ENCODE peak calls at places on chromosomes 2 and 18, in seven cellular contexts. D, Q, G, N, O, R and T are unnamed samples.

GRCh38 chr2:133497261-133497893 is 70.9 kb downstream of the NCKAP5 start:
- DNase-seq in R (no peak), G (no peak), D (no peak), Q (peak), O (no peak), N (no peak), T (no peak)

GRCh38 chr2:105239924-105240323 is 1.6 kb upstream of the GPR45 start:
- DNase-seq in Q (no peak), G (no peak), O (no peak), R (peak), N (no peak), D (no peak), T (no peak)

GRCh38 chr2:236806133-236806532 is 236.5 kb downstream of the ACKR3 start:
- DNase-seq in N (no peak), O (no peak), D (no peak), G (no peak), R (no peak), Q (no peak), T (no peak)

GRCh38 chr2:148546270-148546669 is 98.3 kb upstream of the EPC2 start:
- DNase-seq in N (no peak), G (no peak), Q (no peak), R (no peak), O (no peak), D (no peak), T (no peak)

GRCh38 chr2:71711470-71711857 is 258.1 kb downstream of the DYSF start:
- DNase-seq in Q (no peak), N (no peak), D (no peak), O (no peak), R (no peak), G (no peak), T (no peak)

GRCh38 chr2:197306691-197307030 is 3.9 kb downstream of the ANKRD44 start:
- DNase-seq in R (no peak), G (no peak), Q (no peak), O (no peak), D (peak), N (no peak), T (no peak)

GRCh38 chr2:3362686-3363085 is 14.9 kb downstream of the EIPR1 start:
- DNase-seq in O (no peak), G (no peak), D (no peak), N (no peak), Q (no peak), R (no peak), T (no peak)

GRCh38 chr2:181471783-181472182 is 14.6 kb downstream of the ITGA4 start:
- DNase-seq in N (no peak), G (no peak), Q (no peak), D (no peak), R (no peak), O (no peak), T (peak)

GRCh38 chr2:166135849-166136258 is 8.0 kb upstream of the SCN1A start:
- DNase-seq in O (no peak), R (no peak), Q (no peak), N (no peak), G (no peak), D (no peak), T (no peak)

GRCh38 chr2:43136862-43137261 is 89.5 kb downstream of the ZFP36L2 start:
- DNase-seq in Q (no peak), R (no peak), D (no peak), O (peak), G (no peak), N (no peak), T (no peak)

GRCh38 chr18:11163668-11164067 is 14.3 kb upstream of the PIEZO2 start:
- DNase-seq in N (no peak), O (no peak), Q (peak), G (no peak), R (no peak), D (no peak), T (peak)

GRCh38 chr2:211514049-211514448 is 957.6 kb downstream of the CPS1 start:
- DNase-seq in D (no peak), Q (no peak), O (no peak), R (no peak), G (no peak), N (no peak), T (no peak)

GRCh38 chr2:223545830-223546229 is 56.3 kb downstream of the SCG2 start:
- DNase-seq in G (no peak), R (no peak), D (no peak), O (no peak), N (no peak), Q (no peak), T (no peak)

GRCh38 chr2:218981390-218982311 is 3.3 kb downstream of the FEV start:
- DNase-seq in R (no peak), G (no peak), O (no peak), N (no peak), Q (no peak), D (no peak), T (no peak)

GRCh38 chr18:67551146-67551545 is 34.6 kb upstream of the DSEL start:
- DNase-seq in G (no peak), O (no peak), R (no peak), N (no peak), D (no peak), Q (no peak), T (no peak)

GRCh38 chr2:74945783-74946165 is 12.7 kb upstream of the POLE4 start:
- DNase-seq in Q (no peak), N (no peak), R (no peak), D (no peak), O (no peak), G (no peak), T (no peak)